ENCODE peak calls at places on chromosomes 16 and 17, in eight cellular contexts. One of them, this sample, is unnamed.
A peak's percentile ranks its signal among the peaks of the same experiment; 100 is the strongest.

GRCh38 chr16:88497561-88498420 is 44.7 kb downstream of the ZFPM1 start:
- DNase-seq in KBM-7: no peak
- DNase-seq in T follicular helper cell: no peak
- DNase-seq in activated T-cell treated with anti-CD3 and anti-CD28 coated beads for 24 hours: no peak
- DNase-seq in GM12878: no peak
- DNase-seq in astrocyte of the spinal cord: no peak
- DNase-seq in HCT116: no peak
- DNase-seq in lower lobe of right lung: no peak
- DNase-seq in this sample: no peak

GRCh38 chr17:68346448-68346847 is 55.2 kb downstream of the ARSG start:
- DNase-seq in KBM-7: peak; percentile 83
- DNase-seq in T follicular helper cell: peak; percentile 16
- DNase-seq in activated T-cell treated with anti-CD3 and anti-CD28 coated beads for 24 hours: peak; percentile 44
- DNase-seq in GM12878: peak; percentile 24
- DNase-seq in astrocyte of the spinal cord: no peak
- DNase-seq in HCT116: no peak
- DNase-seq in lower lobe of right lung: peak; percentile 71
- DNase-seq in this sample: no peak

GRCh38 chr17:66829386-66829864 is 5.5 kb upstream of the CACNG5 start:
- DNase-seq in KBM-7: peak; percentile 50
- DNase-seq in T follicular helper cell: no peak
- DNase-seq in activated T-cell treated with anti-CD3 and anti-CD28 coated beads for 24 hours: no peak
- DNase-seq in GM12878: no peak
- DNase-seq in astrocyte of the spinal cord: peak; percentile 74
- DNase-seq in HCT116: no peak
- DNase-seq in lower lobe of right lung: no peak
- DNase-seq in this sample: peak; percentile 62

GRCh38 chr16:85917959-85918358 is 19.0 kb downstream of the IRF8 start:
- DNase-seq in KBM-7: no peak
- DNase-seq in T follicular helper cell: no peak
- DNase-seq in activated T-cell treated with anti-CD3 and anti-CD28 coated beads for 24 hours: no peak
- DNase-seq in GM12878: peak; percentile 47
- DNase-seq in astrocyte of the spinal cord: no peak
- DNase-seq in HCT116: no peak
- DNase-seq in lower lobe of right lung: no peak
- DNase-seq in this sample: no peak

GRCh38 chr17:43438626-43439529 is 40.1 kb downstream of the ARL4D start:
- DNase-seq in KBM-7: no peak
- DNase-seq in T follicular helper cell: no peak
- DNase-seq in activated T-cell treated with anti-CD3 and anti-CD28 coated beads for 24 hours: no peak
- DNase-seq in GM12878: no peak
- DNase-seq in astrocyte of the spinal cord: no peak
- DNase-seq in HCT116: no peak
- DNase-seq in lower lobe of right lung: no peak
- DNase-seq in this sample: no peak

GRCh38 chr17:9802294-9802693 is 10.9 kb upstream of the DHRS7C start:
- DNase-seq in KBM-7: no peak
- DNase-seq in T follicular helper cell: no peak
- DNase-seq in activated T-cell treated with anti-CD3 and anti-CD28 coated beads for 24 hours: no peak
- DNase-seq in GM12878: no peak
- DNase-seq in astrocyte of the spinal cord: peak; percentile 1
- DNase-seq in HCT116: peak; percentile 38
- DNase-seq in lower lobe of right lung: no peak
- DNase-seq in this sample: no peak

GRCh38 chr17:39027037-39027436 is 59.8 kb upstream of the FBXO47 start:
- DNase-seq in KBM-7: no peak
- DNase-seq in T follicular helper cell: no peak
- DNase-seq in activated T-cell treated with anti-CD3 and anti-CD28 coated beads for 24 hours: no peak
- DNase-seq in GM12878: no peak
- DNase-seq in astrocyte of the spinal cord: no peak
- DNase-seq in HCT116: no peak
- DNase-seq in lower lobe of right lung: peak; percentile 81
- DNase-seq in this sample: peak; percentile 31

GRCh38 chr16:48365030-48365600 is 20.1 kb downstream of the SIAH1 start:
- DNase-seq in KBM-7: no peak
- DNase-seq in T follicular helper cell: no peak
- DNase-seq in activated T-cell treated with anti-CD3 and anti-CD28 coated beads for 24 hours: no peak
- DNase-seq in GM12878: no peak
- DNase-seq in astrocyte of the spinal cord: no peak
- DNase-seq in HCT116: no peak
- DNase-seq in lower lobe of right lung: no peak
- DNase-seq in this sample: no peak

GRCh38 chr16:24863582-24864437 is 18.0 kb downstream of the SLC5A11 start:
- DNase-seq in KBM-7: no peak
- DNase-seq in T follicular helper cell: no peak
- DNase-seq in activated T-cell treated with anti-CD3 and anti-CD28 coated beads for 24 hours: no peak
- DNase-seq in GM12878: no peak
- DNase-seq in astrocyte of the spinal cord: no peak
- DNase-seq in HCT116: no peak
- DNase-seq in lower lobe of right lung: no peak
- DNase-seq in this sample: no peak

GRCh38 chr17:33234930-33235685 is 58.0 kb downstream of the ASIC2 start:
- DNase-seq in KBM-7: no peak
- DNase-seq in T follicular helper cell: no peak
- DNase-seq in activated T-cell treated with anti-CD3 and anti-CD28 coated beads for 24 hours: no peak
- DNase-seq in GM12878: no peak
- DNase-seq in astrocyte of the spinal cord: peak; percentile 91
- DNase-seq in HCT116: no peak
- DNase-seq in lower lobe of right lung: no peak
- DNase-seq in this sample: peak; percentile 92

GRCh38 chr17:2964370-2964769 is 99.0 kb downstream of the OR1D5 start:
- DNase-seq in KBM-7: no peak
- DNase-seq in T follicular helper cell: no peak
- DNase-seq in activated T-cell treated with anti-CD3 and anti-CD28 coated beads for 24 hours: no peak
- DNase-seq in GM12878: no peak
- DNase-seq in astrocyte of the spinal cord: no peak
- DNase-seq in HCT116: no peak
- DNase-seq in lower lobe of right lung: no peak
- DNase-seq in this sample: no peak

GRCh38 chr17:40005527-40005926 is 9.7 kb upstream of the CSF3 start:
- DNase-seq in KBM-7: no peak
- DNase-seq in T follicular helper cell: no peak
- DNase-seq in activated T-cell treated with anti-CD3 and anti-CD28 coated beads for 24 hours: no peak
- DNase-seq in GM12878: no peak
- DNase-seq in astrocyte of the spinal cord: no peak
- DNase-seq in HCT116: no peak
- DNase-seq in lower lobe of right lung: no peak
- DNase-seq in this sample: no peak

GRCh38 chr16:3023415-3023668 is 400 bp downstream of the HCFC1R1 start:
- DNase-seq in KBM-7: no peak
- DNase-seq in T follicular helper cell: no peak
- DNase-seq in activated T-cell treated with anti-CD3 and anti-CD28 coated beads for 24 hours: no peak
- DNase-seq in GM12878: no peak
- DNase-seq in astrocyte of the spinal cord: no peak
- DNase-seq in HCT116: peak; percentile 73
- DNase-seq in lower lobe of right lung: no peak
- DNase-seq in this sample: peak; percentile 56

GRCh38 chr16:17278988-17279387 is 191.8 kb downstream of the XYLT1 start:
- DNase-seq in KBM-7: no peak
- DNase-seq in T follicular helper cell: no peak
- DNase-seq in activated T-cell treated with anti-CD3 and anti-CD28 coated beads for 24 hours: no peak
- DNase-seq in GM12878: no peak
- DNase-seq in astrocyte of the spinal cord: no peak
- DNase-seq in HCT116: no peak
- DNase-seq in lower lobe of right lung: no peak
- DNase-seq in this sample: no peak

GRCh38 chr17:70314096-70314495 is 144.8 kb downstream of the KCNJ2 start:
- DNase-seq in KBM-7: no peak
- DNase-seq in T follicular helper cell: no peak
- DNase-seq in activated T-cell treated with anti-CD3 and anti-CD28 coated beads for 24 hours: no peak
- DNase-seq in GM12878: no peak
- DNase-seq in astrocyte of the spinal cord: peak; percentile 80
- DNase-seq in HCT116: no peak
- DNase-seq in lower lobe of right lung: no peak
- DNase-seq in this sample: no peak

GRCh38 chr16:27067138-27067537 is 411 bp downstream of the C16orf82 start:
- DNase-seq in KBM-7: no peak
- DNase-seq in T follicular helper cell: no peak
- DNase-seq in activated T-cell treated with anti-CD3 and anti-CD28 coated beads for 24 hours: no peak
- DNase-seq in GM12878: no peak
- DNase-seq in astrocyte of the spinal cord: no peak
- DNase-seq in HCT116: no peak
- DNase-seq in lower lobe of right lung: no peak
- DNase-seq in this sample: no peak

GRCh38 chr16:2520784-2521577 is 810 bp downstream of the AMDHD2 start:
- DNase-seq in KBM-7: peak; percentile 59
- DNase-seq in T follicular helper cell: peak; percentile 61
- DNase-seq in activated T-cell treated with anti-CD3 and anti-CD28 coated beads for 24 hours: no peak
- DNase-seq in GM12878: no peak
- DNase-seq in astrocyte of the spinal cord: no peak
- DNase-seq in HCT116: no peak
- DNase-seq in lower lobe of right lung: peak; percentile 68
- DNase-seq in this sample: peak; percentile 53

GRCh38 chr16:89467382-89467781 is 23.0 kb downstream of the ANKRD11 start:
- DNase-seq in KBM-7: no peak
- DNase-seq in T follicular helper cell: no peak
- DNase-seq in activated T-cell treated with anti-CD3 and anti-CD28 coated beads for 24 hours: no peak
- DNase-seq in GM12878: no peak
- DNase-seq in astrocyte of the spinal cord: no peak
- DNase-seq in HCT116: no peak
- DNase-seq in lower lobe of right lung: no peak
- DNase-seq in this sample: no peak

GRCh38 chr17:324151-324571 is 28.4 kb downstream of the RPH3AL start:
- DNase-seq in KBM-7: no peak
- DNase-seq in T follicular helper cell: no peak
- DNase-seq in activated T-cell treated with anti-CD3 and anti-CD28 coated beads for 24 hours: no peak
- DNase-seq in GM12878: no peak
- DNase-seq in astrocyte of the spinal cord: no peak
- DNase-seq in HCT116: no peak
- DNase-seq in lower lobe of right lung: no peak
- DNase-seq in this sample: no peak

GRCh38 chr16:49658491-49658890 is 197.4 kb downstream of the ZNF423 start:
- DNase-seq in KBM-7: no peak
- DNase-seq in T follicular helper cell: no peak
- DNase-seq in activated T-cell treated with anti-CD3 and anti-CD28 coated beads for 24 hours: no peak
- DNase-seq in GM12878: no peak
- DNase-seq in astrocyte of the spinal cord: no peak
- DNase-seq in HCT116: no peak
- DNase-seq in lower lobe of right lung: no peak
- DNase-seq in this sample: no peak

GRCh38 chr17:38453951-38454421 is 25.7 kb downstream of the ARHGAP23 start:
- DNase-seq in KBM-7: peak; percentile 60
- DNase-seq in T follicular helper cell: no peak
- DNase-seq in activated T-cell treated with anti-CD3 and anti-CD28 coated beads for 24 hours: no peak
- DNase-seq in GM12878: no peak
- DNase-seq in astrocyte of the spinal cord: peak; percentile 52
- DNase-seq in HCT116: no peak
- DNase-seq in lower lobe of right lung: no peak
- DNase-seq in this sample: peak; percentile 78

GRCh38 chr16:27795992-27796614 is 246.2 kb downstream of the KATNIP start:
- DNase-seq in KBM-7: peak; percentile 40
- DNase-seq in T follicular helper cell: no peak
- DNase-seq in activated T-cell treated with anti-CD3 and anti-CD28 coated beads for 24 hours: no peak
- DNase-seq in GM12878: no peak
- DNase-seq in astrocyte of the spinal cord: peak; percentile 37
- DNase-seq in HCT116: peak; percentile 4
- DNase-seq in lower lobe of right lung: peak; percentile 55
- DNase-seq in this sample: no peak

GRCh38 chr17:47735536-47736011 is 2.5 kb downstream of the TBX21 start:
- DNase-seq in KBM-7: no peak
- DNase-seq in T follicular helper cell: no peak
- DNase-seq in activated T-cell treated with anti-CD3 and anti-CD28 coated beads for 24 hours: no peak
- DNase-seq in GM12878: peak; percentile 59
- DNase-seq in astrocyte of the spinal cord: no peak
- DNase-seq in HCT116: no peak
- DNase-seq in lower lobe of right lung: no peak
- DNase-seq in this sample: peak; percentile 5

This sample was measured in hepatic stellate cell.